ENCODE peak calls at places on chromosomes 16 and 17, in four cellular contexts. S is heart right ventricle, U is esophagus squamous epithelium, Z is Peyer's patch. F is an unnamed sample. For H3K4me1, the result is how much of the 10 kb centered on the place peaks cover.

GRCh38 chr17:78885956-78886355 is 17.0 kb downstream of the CEP295NL start:
- DNase-seq in S (no peak), U (no peak), Z (no peak), F (no peak)

GRCh38 chr17:79923974-79924638 is 84.9 kb upstream of the CBX4 start:
- DNase-seq in S (no peak), U (no peak), Z (peak), F (peak)

GRCh38 chr17:1005361-1005946 is 8.5 kb downstream of the TIMM22 start:
- DNase-seq in S (peak), U (no peak), Z (no peak), F (peak)

GRCh38 chr17:4229627-4230026 is 34.2 kb downstream of the ANKFY1 start:
- DNase-seq in S (peak), U (no peak), Z (no peak), F (no peak)

GRCh38 chr16:74743668-74744299 is 30.8 kb downstream of the FA2H start:
- DNase-seq in S (no peak), U (no peak), Z (peak), F (peak)

GRCh38 chr16:86387461-86388440 is 122.6 kb upstream of the FOXF1 start:
- DNase-seq in S (no peak), U (no peak), Z (no peak), F (no peak)

GRCh38 chr17:63675607-63676539 is 24.1 kb downstream of the LIMD2 start:
- DNase-seq in S (peak), U (no peak), Z (peak), F (peak)

GRCh38 chr17:75795820-75796607 is 11.4 kb downstream of the UNK start:
- DNase-seq in S (no peak), U (no peak), Z (no peak), F (no peak)

GRCh38 chr17:77345260-77345910 is 204.6 kb downstream of the SEC14L1 start:
- DNase-seq in S (no peak), U (no peak), Z (no peak), F (no peak)

GRCh38 chr16:24024971-24025370 is 189.2 kb downstream of the PRKCB start:
- DNase-seq in S (no peak), U (no peak), Z (no peak), F (no peak)

GRCh38 chr17:19812407-19812806 is 55.3 kb downstream of the ULK2 start:
- DNase-seq in S (no peak), U (no peak), Z (no peak), F (no peak)

GRCh38 chr16:75250809-75251279 is 580 bp downstream of the BCAR1 start:
- DNase-seq in S (peak), U (no peak), Z (peak), F (peak)

GRCh38 chr17:77208217-77208808 is 67.5 kb downstream of the SEC14L1 start:
- DNase-seq in S (no peak), U (no peak), Z (no peak), F (no peak)

GRCh38 chr16:84024854-84025253 is 17.7 kb downstream of the SLC38A8 start:
- DNase-seq in S (no peak), U (no peak), Z (no peak), F (no peak)

GRCh38 chr16:30665830-30666190 is 7.6 kb downstream of the FBRS start:
- DNase-seq in S (no peak), U (no peak), Z (no peak), F (no peak)

GRCh38 chr17:27631409-27631755 is 394 bp downstream of the LGALS9 start:
- DNase-seq in S (no peak), U (no peak), Z (no peak), F (no peak)

GRCh38 chr16:76265434-76266045 is 11.7 kb upstream of the CNTNAP4 start:
- DNase-seq in S (no peak), U (no peak), Z (peak), F (peak)

GRCh38 chr16:2912330-2913199 is 834 bp downstream of the FLYWCH1 start:
- DNase-seq in S (peak), U (no peak), Z (peak), F (peak)

GRCh38 chr17:16443390-16444257 is 28.3 kb downstream of the TRPV2 start:
- DNase-seq in S (no peak), U (no peak), Z (no peak), F (no peak)

GRCh38 chr17:12830692-12831363 is 41.5 kb downstream of the ARHGAP44 start:
- DNase-seq in S (no peak), U (no peak), Z (no peak), F (peak)

GRCh38 chr16:2388875-2389433 is 40.3 kb upstream of the CCNF start:
- DNase-seq in S (no peak), U (no peak), Z (no peak), F (no peak)

GRCh38 chr16:23081675-23082119 is 67.6 kb downstream of the USP31 start:
- DNase-seq in S (no peak), U (no peak), Z (no peak), F (no peak)

GRCh38 chr16:1474796-1475551 is at the start of gene CLCN7:
- DNase-seq in S (peak), U (peak), Z (peak), F (peak)

GRCh38 chr17:81869221-81870154 is 1.6 kb downstream of the ARHGDIA start:
- DNase-seq in S (peak), U (no peak), Z (peak), F (peak)

GRCh38 chr16:30903596-30903995 is 7.2 kb downstream of the CTF1 start:
- DNase-seq in S (no peak), U (no peak), Z (no peak), F (peak)

GRCh38 chr17:64155751-64156544 is 26.0 kb upstream of the ERN1 start:
- DNase-seq in S (peak), U (no peak), Z (no peak), F (no peak)

GRCh38 chr16:30430428-30430970 is 669 bp upstream of the DCTPP1 start:
- DNase-seq in S (peak), U (no peak), Z (no peak), F (peak)

GRCh38 chr17:79992657-79993389 is 42.8 kb downstream of the TBC1D16 start:
- DNase-seq in S (no peak), U (no peak), Z (no peak), F (no peak)

GRCh38 chr16:3057181-3058166 is 8.0 kb upstream of the IL32 start:
- DNase-seq in S (no peak), U (no peak), Z (no peak), F (no peak)

GRCh38 chr17:55171634-55172328 is 93.0 kb upstream of the HLF start:
- DNase-seq in S (no peak), U (no peak), Z (no peak), F (no peak)

GRCh38 chr17:38742431-38743308 is 5.5 kb downstream of the PCGF2 start:
- DNase-seq in S (no peak), U (no peak), Z (peak), F (peak)

GRCh38 chr16:83951544-83951943 is 1.5 kb upstream of the OSGIN1 start:
- DNase-seq in S (no peak), U (no peak), Z (no peak), F (no peak)

GRCh38 chr16:50445603-50446250 is 76.9 kb upstream of the BRD7 start:
- DNase-seq in S (no peak), U (no peak), Z (no peak), F (no peak)

GRCh38 chr17:28944862-28945741 is 6.2 kb downstream of the PHF12 start:
- DNase-seq in S (no peak), U (no peak), Z (no peak), F (no peak)

GRCh38 chr16:8178271-8178670 is 412.0 kb downstream of the TMEM114 start:
- DNase-seq in S (no peak), U (no peak), Z (no peak), F (no peak)

GRCh38 chr17:39867084-39867890 is 715 bp upstream of the ZPBP2 start:
- DNase-seq in S (no peak), U (no peak), Z (no peak), F (no peak)
- H3K4me3 ChIP-seq in S (no peak), U (no peak), Z (peak), F (no peak)

GRCh38 chr17:41781404-41782110 is 5.0 kb downstream of the JUP start:
- DNase-seq in S (peak), U (no peak), Z (no peak), F (no peak)

GRCh38 chr17:41779954-41780353 is 6.6 kb downstream of the JUP start:
- DNase-seq in S (no peak), U (no peak), Z (no peak), F (no peak)

GRCh38 chr17:41777157-41777578 is 9.3 kb downstream of the JUP start:
- DNase-seq in S (peak), U (no peak), Z (peak), F (peak)

GRCh38 chr17:41775394-41776226 is 10.9 kb downstream of the JUP start:
- DNase-seq in S (peak), U (no peak), Z (peak), F (peak)

GRCh38 chr17:41777579-41778188 is 8.8 kb downstream of the JUP start:
- DNase-seq in S (peak), U (no peak), Z (peak), F (peak)
- H3K4me1 ChIP-seq in S (half or more), U (half or more), Z (under half), F (half or more)

GRCh38 chr16:69106491-69107291 is 1.2 kb downstream of the HAS3 start:
- DNase-seq in S (no peak), U (no peak), Z (no peak), F (no peak)

GRCh38 chr16:69108069-69108904 is 2.8 kb downstream of the HAS3 start:
- DNase-seq in S (no peak), U (no peak), Z (no peak), F (peak)

GRCh38 chr16:69107311-69107962 is 2.0 kb downstream of the HAS3 start:
- DNase-seq in S (peak), U (no peak), Z (peak), F (peak)

GRCh38 chr16:69108905-69109252 is 3.4 kb downstream of the HAS3 start:
- DNase-seq in S (no peak), U (no peak), Z (no peak), F (no peak)

DNA sequence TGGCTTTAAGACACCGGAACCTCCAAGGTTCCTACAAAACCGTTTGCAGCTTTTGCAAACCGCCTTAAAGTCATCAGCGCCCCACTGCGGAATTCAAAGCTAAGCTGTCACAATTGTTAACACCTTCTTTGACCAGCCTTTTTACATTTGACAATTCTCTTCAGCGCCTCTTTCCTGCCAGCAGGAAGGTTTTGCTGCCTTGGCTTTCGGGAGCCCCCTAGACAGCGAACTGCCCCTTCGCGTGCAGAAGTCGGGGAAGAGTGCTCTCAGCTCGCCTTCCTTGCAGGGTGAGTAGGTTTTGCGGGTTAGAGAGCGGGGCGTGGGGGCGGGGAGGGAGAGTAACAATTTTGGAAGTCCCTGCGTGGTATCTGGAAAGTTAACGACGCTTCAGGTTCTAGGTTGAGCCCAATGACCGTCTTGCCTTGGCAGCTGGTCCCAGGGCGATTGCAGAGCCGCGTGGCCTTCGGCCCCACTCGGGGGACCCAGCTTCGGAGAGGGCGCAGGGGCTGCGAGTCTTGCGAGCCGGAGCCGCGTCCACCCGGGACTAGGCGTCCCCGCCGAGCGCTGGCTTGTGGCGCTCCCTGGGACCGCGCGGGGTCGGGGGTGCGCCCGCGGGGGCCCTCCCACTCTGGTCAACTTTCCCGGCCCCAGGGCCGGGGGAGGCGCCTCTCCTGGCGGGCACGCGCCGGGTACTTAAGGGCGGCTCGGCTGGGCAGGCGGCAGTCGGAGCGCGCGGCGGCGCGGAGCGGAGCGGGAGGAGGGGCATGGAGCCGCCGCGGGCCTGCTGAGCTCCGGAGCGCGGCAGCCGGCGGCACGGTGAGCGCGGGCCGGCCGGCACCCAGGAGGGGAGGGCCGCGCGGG is at the start of gene HAS3:
- DNase-seq in S (peak), U (no peak), Z (peak), F (peak)
- TF ChIP-seq CTCF in S (peak), U (peak), Z (no peak), F (no peak)

GRCh38 chr16:19882186-19882585 is 2.5 kb downstream of the GPRC5B start:
- DNase-seq in S (no peak), U (no peak), Z (no peak), F (no peak)

GRCh38 chr16:19881783-19882182 is 2.9 kb downstream of the GPRC5B start:
- DNase-seq in S (no peak), U (no peak), Z (no peak), F (no peak)

GRCh38 chr16:19884021-19884485 is 595 bp downstream of the GPRC5B start:
- DNase-seq in S (peak), U (no peak), Z (no peak), F (peak)

GRCh38 chr16:19883296-19883951 is 1.2 kb downstream of the GPRC5B start:
- DNase-seq in S (peak), U (no peak), Z (no peak), F (peak)

GRCh38 chr16:19882641-19883040 is 2.0 kb downstream of the GPRC5B start:
- DNase-seq in S (no peak), U (no peak), Z (no peak), F (no peak)
- H3K4me3 ChIP-seq in S (peak), U (no peak), Z (peak), F (no peak)

GRCh38 chr16:20903116-20903888 is 2.7 kb downstream of the LYRM1 start:
- DNase-seq in S (no peak), U (no peak), Z (no peak), F (no peak)
- H3K4me1 ChIP-seq in S (half or more), U (half or more), Z (under half), F (under half)

F was measured in mucosa of descending colon.